ENCODE peak calls at places on chromosomes 2 and 18, in nine cellular contexts. Q is HTR-8/SVneo; P is KG1; N is cardiac muscle cell; F is WTC11; E is mesothelial cell of epicardium; W is NCI-H1105; Z is activated naive CD8-positive, alpha-beta T cell treated with anti-CD3 and anti-CD28 coated beads, Interleukin-2, amount 50 U/mL, for 24 hours; O is chondrocyte. T is an unnamed sample.

GRCh38 chr18:52869942-52870907 is 530.2 kb downstream of the DCC start:
- DNase-seq in Q (no peak), P (no peak), N (no peak), F (peak; percentile 46), E (no peak), W (no peak), Z (no peak), O (no peak), T (no peak)

GRCh38 chr18:48902023-48902855 is 48.5 kb downstream of the SMAD7 start:
- DNase-seq in Q (peak; percentile 74), P (peak; percentile 29), N (peak; percentile 98), F (no peak), E (peak; percentile 96), W (peak; percentile 90), Z (no peak), O (peak; percentile 99), T (peak; percentile 92)

GRCh38 chr2:25301453-25302352 is 40.0 kb downstream of the DNMT3A start:
- DNase-seq in Q (peak; percentile 55), P (peak; percentile 70), N (peak; percentile 62), F (no peak), E (no peak), W (no peak), Z (peak; percentile 77), O (no peak), T (no peak)

GRCh38 chr2:50444286-50444685 is 587.6 kb downstream of the NRXN1 start:
- DNase-seq in Q (peak; percentile 8), P (no peak), N (no peak), F (no peak), E (no peak), W (peak; percentile 61), Z (no peak), O (no peak), T (no peak)

GRCh38 chr2:165044505-165045303 is 89.4 kb upstream of the SLC38A11 start:
- DNase-seq in Q (no peak), P (no peak), N (no peak), F (peak; percentile 20), E (no peak), W (no peak), Z (no peak), O (no peak), T (no peak)

GRCh38 chr18:45398448-45398847 is 216.8 kb upstream of the SLC14A2 start:
- DNase-seq in Q (no peak), P (no peak), N (no peak), F (no peak), E (no peak), W (no peak), Z (no peak), O (no peak), T (no peak)

GRCh38 chr18:2143666-2144065 is 427.6 kb downstream of the METTL4 start:
- DNase-seq in Q (no peak), P (no peak), N (peak; percentile 64), F (no peak), E (no peak), W (no peak), Z (no peak), O (no peak), T (no peak)

GRCh38 chr2:239146741-239147181 is 254.1 kb downstream of the HDAC4 start:
- DNase-seq in Q (no peak), P (no peak), N (no peak), F (no peak), E (no peak), W (no peak), Z (no peak), O (peak; percentile 75), T (peak; percentile 54)

GRCh38 chr2:128458438-128458837 is 139.8 kb upstream of the HS6ST1 start:
- DNase-seq in Q (no peak), P (no peak), N (no peak), F (no peak), E (no peak), W (no peak), Z (no peak), O (no peak), T (no peak)

GRCh38 chr2:232329716-232330067 is 48.9 kb upstream of the ALPP start:
- DNase-seq in Q (no peak), P (no peak), N (no peak), F (no peak), E (no peak), W (no peak), Z (no peak), O (peak; percentile 61), T (peak; percentile 54)

GRCh38 chr2:40639294-40639693 is 187.4 kb upstream of the SLC8A1 start:
- DNase-seq in Q (no peak), P (no peak), N (no peak), F (no peak), E (no peak), W (no peak), Z (no peak), O (no peak), T (no peak)

GRCh38 chr2:57878573-57878910 is 168.1 kb upstream of the VRK2 start:
- DNase-seq in Q (no peak), P (no peak), N (no peak), F (no peak), E (no peak), W (no peak), Z (no peak), O (no peak), T (no peak)

GRCh38 chr2:60735496-60736250 is 20.4 kb upstream of the PAPOLG start:
- DNase-seq in Q (no peak), P (no peak), N (no peak), F (peak; percentile 64), E (peak; percentile 40), W (peak; percentile 16), Z (peak; percentile 36), O (no peak), T (no peak)

GRCh38 chr2:235278771-235279355 is 215.0 kb upstream of the AGAP1 start:
- DNase-seq in Q (no peak), P (no peak), N (peak; percentile 10), F (no peak), E (no peak), W (no peak), Z (no peak), O (no peak), T (no peak)

GRCh38 chr2:204665771-204666170 is 120.5 kb downstream of the PARD3B start:
- DNase-seq in Q (no peak), P (no peak), N (no peak), F (no peak), E (no peak), W (no peak), Z (no peak), O (no peak), T (no peak)

GRCh38 chr18:36095936-36096519 is 28.7 kb upstream of the RPRD1A start:
- DNase-seq in Q (peak; percentile 24), P (peak; percentile 18), N (peak; percentile 85), F (no peak), E (no peak), W (peak; percentile 35), Z (no peak), O (no peak), T (no peak)

GRCh38 chr2:96304606-96305005 is 740 bp downstream of the SNRNP200 start:
- DNase-seq in Q (no peak), P (no peak), N (no peak), F (no peak), E (no peak), W (no peak), Z (no peak), O (peak; percentile 59), T (no peak)

GRCh38 chr2:128789221-128789620 is 470.6 kb upstream of the HS6ST1 start:
- DNase-seq in Q (no peak), P (no peak), N (no peak), F (no peak), E (no peak), W (no peak), Z (no peak), O (no peak), T (no peak)

GRCh38 chr18:37529296-37529695 is 36.3 kb downstream of the CELF4 start:
- DNase-seq in Q (no peak), P (no peak), N (no peak), F (no peak), E (no peak), W (no peak), Z (no peak), O (no peak), T (no peak)

GRCh38 chr18:49813071-49813320 is 337 bp downstream of the ACAA2 start:
- DNase-seq in Q (no peak), P (no peak), N (no peak), F (peak; percentile 30), E (peak; percentile 42), W (peak; percentile 54), Z (no peak), O (no peak), T (peak; percentile 78)

GRCh38 chr2:134324942-134325341 is 71.1 kb downstream of the MGAT5 start:
- DNase-seq in Q (no peak), P (no peak), N (no peak), F (no peak), E (no peak), W (no peak), Z (no peak), O (no peak), T (no peak)

GRCh38 chr2:42542871-42543270 is 25.6 kb upstream of the MTA3 start:
- DNase-seq in Q (no peak), P (no peak), N (no peak), F (no peak), E (no peak), W (no peak), Z (no peak), O (no peak), T (no peak)

GRCh38 chr2:168278424-168278888 is 31.1 kb upstream of the STK39 start:
- DNase-seq in Q (no peak), P (no peak), N (peak; percentile 70), F (no peak), E (no peak), W (peak; percentile 53), Z (no peak), O (no peak), T (no peak)

GRCh38 chr2:233818639-233819621 is 35.4 kb downstream of the HJURP start:
- DNase-seq in Q (no peak), P (no peak), N (no peak), F (no peak), E (peak; percentile 21), W (no peak), Z (no peak), O (no peak), T (peak; percentile 44)

GRCh38 chr2:187964742-187965141 is 326.9 kb upstream of the GULP1 start:
- DNase-seq in Q (no peak), P (no peak), N (peak; percentile 9), F (no peak), E (no peak), W (no peak), Z (no peak), O (no peak), T (no peak)

GRCh38 chr18:43571078-43571689 is 293.9 kb upstream of the SYT4 start:
- DNase-seq in Q (no peak), P (peak; percentile 28), N (peak; percentile 69), F (no peak), E (no peak), W (peak; percentile 55), Z (no peak), O (no peak), T (no peak)

GRCh38 chr2:104930739-104931138 is 76.8 kb downstream of the POU3F3 start:
- DNase-seq in Q (no peak), P (no peak), N (no peak), F (no peak), E (no peak), W (no peak), Z (no peak), O (no peak), T (no peak)

GRCh38 chr18:74631242-74632087 is 33.8 kb downstream of the ZNF407 start:
- DNase-seq in Q (no peak), P (no peak), N (peak; percentile 77), F (no peak), E (no peak), W (no peak), Z (no peak), O (no peak), T (no peak)

GRCh38 chr18:7467708-7468466 is 99.2 kb upstream of the PTPRM start:
- DNase-seq in Q (peak; percentile 57), P (no peak), N (peak; percentile 46), F (no peak), E (no peak), W (no peak), Z (no peak), O (no peak), T (no peak)

GRCh38 chr2:232483923-232484627 is 3.6 kb downstream of the ECEL1 start:
- DNase-seq in Q (no peak), P (no peak), N (no peak), F (peak; percentile 5), E (no peak), W (no peak), Z (no peak), O (peak; percentile 88), T (peak; percentile 51)

GRCh38 chr2:170073288-170073687 is 104.7 kb upstream of the MYO3B start:
- DNase-seq in Q (no peak), P (no peak), N (peak; percentile 95), F (no peak), E (no peak), W (peak; percentile 42), Z (no peak), O (no peak), T (no peak)